ENCODE peak calls at places on chromosomes 6 and 20, in four cellular contexts. E, A, C and L are unnamed samples.
A peak's percentile ranks its signal among the peaks of the same experiment; 100 is the strongest.

GRCh38 chr20:35578469-35578868 is 36.6 kb downstream of the ERGIC3 start:
- DNase-seq in A (no peak), C (no peak), E (no peak), L (no peak)

GRCh38 chr6:25617997-25618396 is 34.0 kb upstream of the SCGN start:
- DNase-seq in A (no peak), C (no peak), E (no peak), L (no peak)

GRCh38 chr6:43951756-43952675 is 175.2 kb downstream of the MRPL14 start:
- DNase-seq in A (no peak), E (no peak), C (no peak), L (no peak)

GRCh38 chr20:33910056-33910455 is 83.7 kb upstream of the RALY start:
- DNase-seq in C (peak; percentile 87), E (no peak), A (no peak), L (no peak)

GRCh38 chr6:115729036-115729435 is 331.7 kb downstream of the FRK start:
- DNase-seq in E (no peak), A (no peak), C (no peak), L (no peak)

GRCh38 chr6:30684386-30685156 is 1.9 kb downstream of the PPP1R18 start:
- DNase-seq in E (no peak), A (peak; percentile 53), C (peak; percentile 35), L (no peak)

GRCh38 chr20:41149679-41150131 is 12.4 kb downstream of the PLCG1 start:
- DNase-seq in E (no peak), A (no peak), C (peak; percentile 40), L (no peak)

GRCh38 chr20:43922614-43923013 is 8.0 kb downstream of the TOX2 start:
- DNase-seq in E (no peak), A (no peak), C (no peak), L (no peak)

GRCh38 chr6:83854766-83855165 is 1.6 kb downstream of the RIPPLY2 start:
- DNase-seq in E (no peak), C (no peak), A (no peak), L (no peak)

GRCh38 chr6:145813285-145814034 is 1.1 kb downstream of the FBXO30 start:
- DNase-seq in C (peak; percentile 80), A (no peak), E (peak; percentile 44), L (no peak)

GRCh38 chr20:36969050-36969449 is 17.5 kb upstream of the SAMHD1 start:
- DNase-seq in C (no peak), A (no peak), E (no peak), L (no peak)

GRCh38 chr6:36121752-36122494 is 8.4 kb upstream of the MAPK13 start:
- DNase-seq in C (no peak), E (no peak), A (no peak), L (no peak)

GRCh38 chr6:57135885-57136284 is 36.2 kb upstream of the BAG2 start:
- DNase-seq in A (no peak), E (no peak), C (no peak), L (no peak)

GRCh38 chr6:101114703-101115102 is 233.6 kb upstream of the ASCC3 start:
- DNase-seq in A (no peak), E (peak; percentile 49), C (no peak), L (no peak)

GRCh38 chr6:139010674-139011073 is 17.9 kb upstream of the ABRACL start:
- DNase-seq in E (peak; percentile 33), A (no peak), C (no peak), L (no peak)

GRCh38 chr6:170128811-170129681 is 161.8 kb downstream of the DLL1 start:
- DNase-seq in C (no peak), E (no peak), A (no peak), L (no peak)

GRCh38 chr6:10203651-10204050 is 211.2 kb downstream of the TFAP2A start:
- DNase-seq in A (no peak), C (no peak), E (no peak), L (no peak)

GRCh38 chr6:1611322-1611571 is 1.5 kb downstream of the FOXC1 start:
- DNase-seq in E (peak; percentile 53), A (peak; percentile 48), C (peak; percentile 19), L (no peak)

GRCh38 chr6:324729-325125 is 32.4 kb downstream of the DUSP22 start:
- DNase-seq in A (no peak), C (no peak), E (peak; percentile 33), L (no peak)

GRCh38 chr20:48697845-48698491 is 129.8 kb downstream of the PREX1 start:
- DNase-seq in E (no peak), C (peak; percentile 20), A (peak; percentile 84), L (no peak)

GRCh38 chr20:62238569-62239277 is 402 bp downstream of the OSBPL2 start:
- DNase-seq in A (no peak), C (peak; percentile 24), E (peak; percentile 61), L (no peak)

GRCh38 chr6:106973841-106974336 is 640 bp downstream of the CD24 start:
- DNase-seq in A (no peak), C (no peak), E (peak; percentile 32), L (no peak)

GRCh38 chr20:32467506-32468312 is 109.6 kb downstream of the ASXL1 start:
- DNase-seq in C (no peak), A (no peak), E (no peak), L (no peak)

GRCh38 chr20:34579936-34580587 is 21.5 kb downstream of the MAP1LC3A start:
- DNase-seq in A (no peak), E (no peak), C (no peak), L (no peak)

GRCh38 chr20:8587246-8587645 is 455.2 kb downstream of the PLCB1 start:
- DNase-seq in E (no peak), C (peak; percentile 81), A (no peak), L (no peak)

GRCh38 chr6:167031082-167031709 is 32.0 kb downstream of the CEP43 start:
- DNase-seq in A (no peak), E (no peak), C (no peak), L (no peak)

GRCh38 chr6:104711371-104711770 is 148.3 kb downstream of the HACE1 start:
- DNase-seq in A (no peak), E (no peak), C (peak; percentile 35), L (no peak)

GRCh38 chr6:116210750-116211425 is 43.0 kb downstream of the TSPYL4 start:
- DNase-seq in C (no peak), A (peak; percentile 45), E (no peak), L (no peak)

GRCh38 chr20:17969884-17970409 is 1.1 kb downstream of the MGME1 start:
- DNase-seq in C (peak; percentile 77), E (peak; percentile 39), A (no peak), L (no peak)

GRCh38 chr6:51542466-51542865 is 544.9 kb downstream of the PKHD1 start:
- DNase-seq in A (no peak), C (no peak), E (no peak), L (no peak)

GRCh38 chr6:157991067-157991432 is 9.4 kb downstream of the SYNJ2 start:
- DNase-seq in A (no peak), C (no peak), E (no peak), L (no peak)

GRCh38 chr20:62640870-62641748 is 1.2 kb upstream of the SLCO4A1 start:
- DNase-seq in A (no peak), C (no peak), E (no peak), L (no peak)

GRCh38 chr6:134410531-134410930 is 92.6 kb upstream of the SGK1 start:
- DNase-seq in C (no peak), E (no peak), A (no peak), L (no peak)
- H3K4me1 ChIP-seq in C (no peaks in the 10 kb centered on the region), E (peaks cover 6% of the 10 kb centered on the region), A (no peaks in the 10 kb centered on the region), L (no peaks in the 10 kb centered on the region)

GRCh38 chr6:3745566-3746118 is 5.9 kb downstream of the PXDC1 start:
- DNase-seq in E (no peak), C (no peak), A (no peak), L (no peak)

GRCh38 chr6:3743541-3743940 is 8.0 kb downstream of the PXDC1 start:
- DNase-seq in E (no peak), C (no peak), A (no peak), L (no peak)

GRCh38 chr6:3742426-3743344 is 8.8 kb downstream of the PXDC1 start:
- DNase-seq in E (peak; percentile 91), C (peak; percentile 88), A (peak; percentile 91), L (peak; percentile 68)

GRCh38 chr6:3744901-3745470 is 6.5 kb downstream of the PXDC1 start:
- DNase-seq in C (no peak), A (no peak), E (no peak), L (no peak)

DNA sequence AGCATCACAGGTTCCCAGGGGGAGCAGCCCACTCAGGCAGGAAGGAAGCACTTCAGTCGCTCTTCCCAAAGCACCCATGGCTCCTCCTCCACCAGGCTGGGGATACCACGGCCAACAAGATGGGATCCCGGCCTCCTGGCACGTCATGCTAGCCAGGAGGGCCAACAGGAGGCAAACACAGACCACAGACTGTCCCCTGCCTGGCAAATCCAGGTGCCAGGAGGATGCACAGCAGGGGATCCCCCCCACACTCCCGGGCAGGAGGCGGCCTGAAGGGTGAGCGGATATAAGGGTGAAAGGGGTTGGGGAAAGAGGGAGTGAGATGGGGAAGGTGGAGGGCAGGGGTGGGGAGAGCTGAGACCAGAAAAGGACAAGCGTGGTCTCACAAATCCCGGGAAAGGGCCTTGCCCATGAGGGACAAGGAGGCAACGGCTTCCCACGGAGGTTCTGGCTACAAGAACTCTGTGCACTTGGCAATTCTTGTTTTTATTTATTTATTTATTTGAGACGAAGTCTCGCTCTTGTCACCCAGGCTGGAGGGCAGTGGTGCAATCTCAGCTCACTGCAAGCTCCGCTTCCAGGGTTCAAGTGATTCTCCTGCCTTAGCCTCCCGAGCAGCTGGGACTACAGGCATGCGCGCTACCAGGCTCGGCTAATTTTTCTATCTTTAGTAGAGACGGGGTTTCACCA is 7.2 kb downstream of the PXDC1 start:
- DNase-seq in A (no peak), E (no peak), C (peak; percentile 42), L (no peak)
- H3K4me1 ChIP-seq in A (peaks cover 72% of the 10 kb centered on the region), E (peaks cover 11% of the 10 kb centered on the region), C (peaks cover 91% of the 10 kb centered on the region), L (peaks cover 6% of the 10 kb centered on the region)

GRCh38 chr6:159014406-159014805 is 14.4 kb upstream of the RSPH3 start:
- DNase-seq in A (no peak), E (no peak), C (no peak), L (no peak)

GRCh38 chr6:159008656-159009288 is 8.8 kb upstream of the RSPH3 start:
- DNase-seq in E (peak; percentile 68), C (peak; percentile 30), A (no peak), L (no peak)

GRCh38 chr6:159012201-159012600 is 12.2 kb upstream of the RSPH3 start:
- DNase-seq in A (no peak), C (no peak), E (no peak), L (no peak)

GRCh38 chr6:159017757-159018559 is 18.0 kb upstream of the RSPH3 start:
- DNase-seq in A (no peak), C (no peak), E (no peak), L (no peak)

DNA sequence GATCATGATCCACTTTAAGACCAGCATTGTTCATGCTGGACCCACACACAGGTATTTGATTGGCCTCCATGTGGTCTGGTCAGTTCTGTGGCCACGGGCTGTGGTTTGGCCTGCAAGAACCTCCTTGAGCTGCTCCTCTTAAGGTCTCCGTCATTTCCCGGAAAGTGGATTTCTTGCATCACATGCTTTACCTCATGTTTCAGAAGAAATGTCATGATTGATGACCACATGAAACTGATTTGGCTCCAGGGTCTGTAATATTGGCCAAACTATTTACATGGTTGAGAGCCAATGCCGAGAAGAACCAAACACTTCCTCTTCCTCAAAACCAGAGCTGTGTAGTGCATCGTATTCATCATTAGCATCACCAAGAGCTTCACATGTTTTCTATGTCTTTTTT is 13.2 kb upstream of the RSPH3 start:
- DNase-seq in A (no peak), C (no peak), E (no peak), L (no peak)
- H3K4me1 ChIP-seq in A (no peaks in the 10 kb centered on the region), C (no peaks in the 10 kb centered on the region), E (no peaks in the 10 kb centered on the region), L (no peaks in the 10 kb centered on the region)

DNA sequence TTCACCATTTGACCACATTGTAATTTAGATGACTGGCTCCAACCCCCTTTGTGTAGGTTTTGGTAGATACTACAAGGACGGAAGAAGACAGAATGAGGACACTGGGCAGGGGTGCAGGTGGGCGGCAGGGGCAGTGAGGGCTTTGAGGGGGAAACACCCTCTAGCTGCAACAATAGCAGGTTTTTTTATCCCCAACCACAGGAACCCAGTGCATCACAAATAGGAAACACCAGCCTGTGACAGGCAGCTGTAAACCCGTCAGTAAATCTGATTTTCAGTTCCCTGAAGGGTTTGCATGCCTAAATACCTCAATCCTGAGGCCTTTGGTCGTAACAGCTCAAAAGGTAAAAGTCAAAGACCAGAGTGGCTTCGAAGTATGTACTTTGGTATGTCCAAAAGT is 4.5 kb downstream of the DTNBP1 start:
- DNase-seq in E (no peak), C (no peak), A (no peak), L (no peak)
- H3K4me1 ChIP-seq in E (peaks cover 14% of the 10 kb centered on the region), C (peaks cover 6% of the 10 kb centered on the region), A (peaks cover 4% of the 10 kb centered on the region), L (no peaks in the 10 kb centered on the region)